ENCODE peak calls at places on chromosome 7, in ten cellular contexts. Q is skeletal muscle cell; A is stimulated activated CD8-positive, alpha-beta memory T cell treated with anti-CD3 and anti-CD28 coated beads, Interleukin-4, amount 100 ng/mL, for 24 hours; I is NCI-H1105; Y is endodermal cell; Z is stimulated activated CD4-positive, alpha-beta T cell treated with anti-CD3 and anti-CD28 coated beads, Interleukin-1b, Interleukin-23, amount 100 ng/mL, for 4 hours; F is iris pigment epithelial cell; B is thoracic aorta; G is mesendoderm; K is fibroblast of lung. X is an unnamed sample.
A peak's percentile ranks its signal among the peaks of the same experiment; 100 is the strongest.

GRCh38 chr7:42495251-42495650 is 258.2 kb upstream of the GLI3 start:
- DNase-seq in B (no peak), I (no peak), F (peak; percentile 76), A (no peak), Q (no peak), G (no peak), K (peak; percentile 25), Z (no peak), Y (no peak), X (peak; percentile 42)

GRCh38 chr7:81299711-81300110 is 380.9 kb upstream of the SEMA3C start:
- DNase-seq in I (no peak), G (no peak), B (no peak), K (no peak), A (no peak), Z (no peak), F (peak; percentile 32), Y (no peak), Q (no peak), X (no peak)

GRCh38 chr7:72243329-72243728 is 168.8 kb downstream of the CALN1 start:
- DNase-seq in A (no peak), F (no peak), Q (no peak), G (no peak), I (no peak), B (no peak), Z (no peak), Y (no peak), K (no peak), X (no peak)

GRCh38 chr7:3245721-3246120 is 55.3 kb upstream of the SDK1 start:
- DNase-seq in F (no peak), A (no peak), Q (no peak), I (no peak), Z (no peak), K (no peak), Y (no peak), G (no peak), B (no peak), X (no peak)

GRCh38 chr7:3436746-3437145 is 135.7 kb downstream of the SDK1 start:
- DNase-seq in Y (no peak), B (no peak), Z (no peak), F (peak; percentile 81), K (peak; percentile 64), A (no peak), G (no peak), I (no peak), Q (peak; percentile 63), X (peak; percentile 61)

GRCh38 chr7:34385385-34385784 is 272.6 kb upstream of the NPSR1 start:
- DNase-seq in F (no peak), Z (no peak), G (peak; percentile 73), K (no peak), B (no peak), I (no peak), A (no peak), Y (no peak), Q (no peak), X (no peak)

GRCh38 chr7:127717502-127718125 is 65.6 kb downstream of the SND1 start:
- DNase-seq in Q (no peak), B (no peak), F (peak; percentile 11), I (no peak), G (no peak), Z (no peak), A (no peak), Y (no peak), K (no peak), X (no peak)

GRCh38 chr7:92244803-92245486 is 769 bp downstream of the KRIT1 start:
- DNase-seq in B (no peak), K (peak; percentile 25), Z (no peak), F (no peak), G (no peak), I (no peak), A (no peak), Y (no peak), Q (no peak), X (peak; percentile 36)

GRCh38 chr7:133633055-133633454 is 380.2 kb downstream of the EXOC4 start:
- DNase-seq in F (peak; percentile 87), I (no peak), B (no peak), Y (no peak), Z (no peak), K (peak; percentile 55), A (no peak), G (peak; percentile 54), Q (peak; percentile 48), X (peak; percentile 77)

GRCh38 chr7:22782616-22783232 is 39.9 kb downstream of the TOMM7 start:
- DNase-seq in A (peak; percentile 61), G (peak; percentile 79), B (peak; percentile 35), Y (peak; percentile 94), Z (peak; percentile 70), K (peak; percentile 55), I (peak; percentile 22), Q (no peak), F (peak; percentile 53), X (peak; percentile 77)